ENCODE peak calls at places on chromosome X, in ten cellular contexts. E is stomach, P is breast epithelium, C is GM20000, O is RWPE1, W is nephron progenitor cell, U is mesothelial cell of epicardium, I is HCT116, L is left ventricle myocardium inferior, Z is NB4. V is an unnamed sample.

GRCh38 chrX:149570668-149571067 is 16.6 kb downstream of the MAGEA9B start:
- DNase-seq in E (no peak), P (peak; percentile 20), C (no peak), O (peak; percentile 13), W (no peak), U (no peak), I (no peak), L (no peak), Z (no peak), V (no peak)

GRCh38 chrX:122504026-122504425 is 680.1 kb upstream of the GRIA3 start:
- DNase-seq in E (no peak), P (no peak), C (no peak), O (no peak), W (no peak), U (no peak), I (no peak), L (no peak), Z (no peak), V (no peak)

GRCh38 chrX:68490644-68491043 is 8.2 kb upstream of the YIPF6 start:
- DNase-seq in E (no peak), P (no peak), C (no peak), O (peak; percentile 32), W (no peak), U (no peak), I (no peak), L (no peak), Z (peak; percentile 17), V (no peak)

GRCh38 chrX:43165343-43165920 is 387.5 kb upstream of the PPP1R2C start:
- DNase-seq in E (no peak), P (no peak), C (no peak), O (no peak), W (no peak), U (no peak), I (no peak), L (no peak), Z (no peak), V (no peak)

GRCh38 chrX:145751943-145752342 is 65.7 kb upstream of the SLITRK2 start:
- DNase-seq in E (no peak), P (no peak), C (no peak), O (no peak), W (no peak), U (no peak), I (no peak), L (no peak), Z (no peak), V (no peak)

GRCh38 chrX:107744868-107745267 is 30.7 kb downstream of the TSC22D3 start:
- DNase-seq in E (no peak), P (no peak), C (no peak), O (no peak), W (no peak), U (no peak), I (no peak), L (no peak), Z (no peak), V (no peak)

GRCh38 chrX:12372111-12372510 is 233.8 kb downstream of the FRMPD4 start:
- DNase-seq in E (no peak), P (no peak), C (no peak), O (peak; percentile 42), W (no peak), U (no peak), I (no peak), L (no peak), Z (no peak), V (no peak)

GRCh38 chrX:55342533-55343501 is 78.1 kb upstream of the PAGE3 start:
- DNase-seq in E (peak; percentile 30), P (no peak), C (peak; percentile 45), O (peak; percentile 13), W (no peak), U (no peak), I (no peak), L (no peak), Z (peak; percentile 31), V (peak; percentile 61)

GRCh38 chrX:78104447-78105176 is 564 bp downstream of the PGK1 start:
- DNase-seq in E (peak; percentile 57), P (peak; percentile 23), C (peak; percentile 18), O (peak; percentile 33), W (peak; percentile 15), U (no peak), I (no peak), L (peak; percentile 29), Z (peak; percentile 87), V (peak; percentile 27)

GRCh38 chrX:139200346-139200745 is 330.2 kb upstream of the F9 start:
- DNase-seq in E (no peak), P (no peak), C (no peak), O (no peak), W (no peak), U (no peak), I (no peak), L (no peak), Z (no peak), V (no peak)

GRCh38 chrX:107842715-107843400 is 17.2 kb downstream of the MID2 start:
- DNase-seq in E (no peak), P (no peak), C (no peak), O (no peak), W (no peak), U (no peak), I (no peak), L (no peak), Z (no peak), V (no peak)

GRCh38 chrX:134821370-134821769 is 163.1 kb upstream of the PLAC1 start:
- DNase-seq in E (no peak), P (no peak), C (no peak), O (peak; percentile 9), W (no peak), U (no peak), I (no peak), L (peak; percentile 22), Z (peak; percentile 57), V (no peak)

DNA sequence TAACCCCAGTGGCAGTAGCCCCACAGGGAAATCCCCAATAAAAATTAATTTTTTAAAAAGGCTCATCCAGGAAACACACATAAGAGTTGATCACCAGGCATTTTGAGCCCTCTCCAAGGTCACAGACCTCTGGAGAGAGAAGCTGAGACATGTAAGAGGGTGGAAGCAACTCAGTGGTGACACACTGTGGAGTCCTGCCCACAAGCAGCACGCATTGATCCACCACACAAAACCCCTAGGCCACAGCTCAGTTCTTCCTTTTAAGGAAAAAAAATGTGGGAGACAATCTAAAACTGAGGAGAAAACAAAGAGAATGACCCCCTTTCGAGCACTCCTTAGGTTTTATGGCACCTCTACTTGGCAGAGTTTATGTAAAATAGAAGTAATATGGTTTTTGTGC is 71.7 kb upstream of the S100G start:
- DNase-seq in E (no peak), P (no peak), C (no peak), O (no peak), W (no peak), U (no peak), I (no peak), L (no peak), Z (no peak), V (no peak)
- TF ChIP-seq CTCF in E (no peak), P (no peak), C (no peak), O (no peak), W (no peak), U (no peak), I (no peak), L (no peak), Z (no peak), V (no peak)

GRCh38 chrX:118000518-118000917 is 116.1 kb downstream of the KLHL13 start:
- DNase-seq in E (no peak), P (no peak), C (no peak), O (no peak), W (no peak), U (no peak), I (no peak), L (no peak), Z (no peak), V (no peak)

GRCh38 chrX:117996408-117996807 is 120.2 kb downstream of the KLHL13 start:
- DNase-seq in E (no peak), P (no peak), C (no peak), O (peak; percentile 36), W (no peak), U (no peak), I (no peak), L (no peak), Z (no peak), V (no peak)

GRCh38 chrX:117995378-117995777 is 121.2 kb downstream of the KLHL13 start:
- DNase-seq in E (no peak), P (no peak), C (no peak), O (no peak), W (no peak), U (no peak), I (no peak), L (no peak), Z (no peak), V (no peak)

GRCh38 chrX:117998171-117998570 is 118.4 kb downstream of the KLHL13 start:
- DNase-seq in E (no peak), P (no peak), C (no peak), O (no peak), W (no peak), U (no peak), I (no peak), L (no peak), Z (no peak), V (no peak)

DNA sequence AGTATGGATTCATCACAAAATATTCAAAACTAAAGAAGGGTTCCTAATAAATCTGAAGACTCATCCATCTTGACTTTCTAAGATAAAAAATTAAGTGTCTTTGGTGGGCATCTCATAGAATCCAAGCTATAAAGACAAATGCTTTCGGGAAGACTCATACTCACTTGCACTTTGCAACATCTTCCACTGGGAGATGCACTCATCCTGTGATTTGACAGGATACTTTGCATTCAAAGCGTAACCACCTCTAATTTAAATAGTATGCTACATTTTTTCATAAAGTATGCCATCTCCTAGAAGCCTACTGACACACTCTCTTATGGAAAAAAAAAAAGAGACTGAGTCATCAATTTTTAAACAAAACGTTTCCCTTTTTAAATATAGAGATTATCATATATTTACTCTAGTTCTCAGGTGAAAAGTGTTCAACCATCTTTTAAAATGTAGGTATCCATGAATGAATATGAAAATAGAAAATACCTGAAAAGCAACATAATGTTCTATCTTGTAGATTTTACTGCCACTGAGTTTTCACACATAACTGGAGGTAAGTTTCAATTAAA is 119.6 kb downstream of the KLHL13 start:
- DNase-seq in E (no peak), P (no peak), C (peak; percentile 1), O (peak; percentile 49), W (no peak), U (no peak), I (no peak), L (no peak), Z (peak; percentile 3), V (peak; percentile 4)
- TF ChIP-seq CTCF in E (no peak), P (no peak), C (no peak), O (peak; percentile 57), W (no peak), U (no peak), I (no peak), L (peak; percentile 46), Z (peak; percentile 15), V (no peak)

GRCh38 chrX:24676403-24677024 is 17.2 kb upstream of the POLA1 start:
- DNase-seq in E (no peak), P (no peak), C (peak; percentile 19), O (peak; percentile 6), W (peak; percentile 18), U (no peak), I (no peak), L (no peak), Z (peak; percentile 5), V (peak; percentile 28)
- TF ChIP-seq CTCF in E (peak; percentile 56), P (no peak), C (peak; percentile 36), O (peak; percentile 26), W (peak; percentile 72), U (peak; percentile 83), I (peak; percentile 35), L (peak; percentile 60), Z (peak; percentile 21), V (no peak)

DNA sequence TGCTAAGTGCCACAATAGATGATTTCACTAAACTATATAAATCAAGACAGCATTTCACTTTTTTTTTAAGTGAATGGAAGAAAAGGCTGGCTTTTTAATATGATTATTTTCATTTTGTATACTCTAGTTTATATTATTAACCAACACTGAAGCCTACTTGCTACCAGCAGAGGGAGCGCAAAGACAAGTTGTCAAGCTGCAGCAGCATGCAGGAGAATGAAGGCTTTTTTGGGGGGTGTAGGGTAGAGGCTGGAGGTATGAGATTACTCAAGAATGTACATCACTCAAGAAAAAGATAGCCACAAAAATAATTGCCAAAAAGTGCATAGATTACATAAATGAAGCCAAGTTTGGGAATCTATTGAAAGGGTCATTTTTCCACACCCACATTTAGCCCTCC is 519.5 kb downstream of the FGF13 start:
- DNase-seq in E (no peak), P (no peak), C (no peak), O (no peak), W (peak; percentile 41), U (no peak), I (no peak), L (no peak), Z (peak; percentile 51), V (peak; percentile 1)
- TF ChIP-seq CTCF in E (peak; percentile 9), P (no peak), C (no peak), O (no peak), W (peak; percentile 62), U (peak; percentile 48), I (no peak), L (peak; percentile 42), Z (peak; percentile 30), V (peak; percentile 34)

V was measured in GM13976.